ENCODE peak calls at places on chromosomes 4 and X, in four cellular contexts. P, Z, G and B are unnamed samples.
A peak's percentile ranks its signal among the peaks of the same experiment; 100 is the strongest.

GRCh38 chr4:109298279-109299010 is 4.0 kb downstream of the COL25A1 start:
- DNase-seq in P (peak; percentile 37), Z (no peak), G (no peak), B (peak; percentile 55)

GRCh38 chr4:2586502-2586901 is 50.1 kb downstream of the FAM193A start:
- DNase-seq in P (no peak), G (no peak), Z (no peak), B (no peak)

GRCh38 chr4:38753021-38753806 is 29.6 kb downstream of the TLR10 start:
- DNase-seq in P (peak; percentile 86), Z (peak; percentile 97), G (peak; percentile 91), B (peak; percentile 97)

GRCh38 chrX:107716816-107717700 is 58.5 kb downstream of the TSC22D3 start:
- DNase-seq in Z (no peak), P (peak; percentile 30), G (no peak), B (peak; percentile 21)

GRCh38 chr4:145248971-145249370 is 68.6 kb upstream of the OTUD4 start:
- DNase-seq in G (no peak), Z (no peak), P (no peak), B (no peak)

GRCh38 chr4:169791527-169792156 is 33.9 kb upstream of the HPF1 start:
- DNase-seq in G (no peak), Z (peak; percentile 34), P (peak; percentile 60), B (peak; percentile 58)

GRCh38 chr4:3599951-3600350 is 67.7 kb upstream of the LRPAP1 start:
- DNase-seq in P (peak; percentile 30), Z (no peak), G (no peak), B (no peak)

GRCh38 chr4:156968479-156968984 is 3.1 kb downstream of the PDGFC start:
- DNase-seq in G (peak; percentile 86), P (peak; percentile 46), Z (peak; percentile 51), B (peak; percentile 89)

GRCh38 chrX:136291824-136292223 is 8.9 kb upstream of the ADGRG4 start:
- DNase-seq in G (no peak), Z (no peak), P (no peak), B (no peak)

GRCh38 chrX:120604359-120604782 is 470 bp downstream of the MCTS1 start:
- DNase-seq in G (peak; percentile 9), P (peak; percentile 17), Z (peak; percentile 6), B (no peak)

GRCh38 chr4:154416183-154416543 is 75.4 kb downstream of the DCHS2 start:
- DNase-seq in Z (no peak), P (peak; percentile 42), G (no peak), B (peak; percentile 5)

GRCh38 chrX:13463608-13464007 is 105.8 kb upstream of the EGFL6 start:
- DNase-seq in P (no peak), G (no peak), Z (peak; percentile 44), B (no peak)

GRCh38 chr4:184529283-184529682 is 54.9 kb upstream of the IRF2 start:
- DNase-seq in G (no peak), P (no peak), Z (no peak), B (no peak)

GRCh38 chr4:148922497-148922896 is 480.3 kb upstream of the NR3C2 start:
- DNase-seq in Z (no peak), G (no peak), P (no peak), B (no peak)

GRCh38 chrX:11447418-11447817 is 154.2 kb downstream of the AMELX start:
- DNase-seq in P (no peak), Z (no peak), G (no peak), B (no peak)

GRCh38 chr4:101192244-101192643 is 155.1 kb downstream of the PPP3CA start:
- DNase-seq in Z (no peak), G (no peak), P (no peak), B (no peak)

GRCh38 chr4:70903282-70903603 is 1.1 kb downstream of the MOB1B start:
- DNase-seq in Z (no peak), G (no peak), P (no peak), B (no peak)

GRCh38 chr4:3307891-3308575 is 15.2 kb downstream of the RGS12 start:
- DNase-seq in Z (no peak), G (no peak), P (no peak), B (no peak)

GRCh38 chrX:19110642-19111041 is 11.6 kb downstream of the ADGRG2 start:
- DNase-seq in Z (no peak), G (no peak), P (no peak), B (no peak)

GRCh38 chrX:40004916-40005289 is 92.9 kb downstream of the BCOR start:
- DNase-seq in G (no peak), P (no peak), Z (no peak), B (no peak)